ENCODE peak calls at places on chromosome 17, in four cellular contexts. C is retinal pigment epithelial cell, O is bronchial epithelial cell, Z is ovary. S is an unnamed sample.

GRCh38 chr17:80527016-80527645 is 17.5 kb upstream of the RPTOR start:
- DNase-seq in C (no peak), O (peak), Z (no peak), S (no peak)

GRCh38 chr17:50173335-50173941 is 7.6 kb downstream of the SGCA start:
- DNase-seq in C (no peak), O (peak), Z (peak), S (no peak)

GRCh38 chr17:81365601-81366585 is 29.4 kb upstream of the BAHCC1 start:
- DNase-seq in C (peak), O (peak), Z (peak), S (no peak)

GRCh38 chr17:3935825-3936355 is 19.6 kb upstream of the P2RX1 start:
- DNase-seq in C (no peak), O (peak), Z (no peak), S (peak)

GRCh38 chr17:7177210-7177953 is 1.8 kb downstream of the ASGR1 start:
- DNase-seq in C (no peak), O (peak), Z (peak), S (no peak)

GRCh38 chr17:73624496-73624988 is 19.7 kb downstream of the SDK2 start:
- DNase-seq in C (no peak), O (peak), Z (no peak), S (no peak)

GRCh38 chr17:30323262-30323894 is 10.5 kb downstream of the TMIGD1 start:
- DNase-seq in C (no peak), O (no peak), Z (no peak), S (no peak)

GRCh38 chr17:68509151-68510057 is 2.8 kb upstream of the PRKAR1A start:
- DNase-seq in C (no peak), O (peak), Z (peak), S (no peak)

GRCh38 chr17:17080181-17080631 is 37.9 kb downstream of the MPRIP start:
- DNase-seq in C (no peak), O (no peak), Z (no peak), S (no peak)

GRCh38 chr17:1720856-1721386 is 3.6 kb upstream of the WDR81 start:
- DNase-seq in C (no peak), O (peak), Z (peak), S (no peak)

GRCh38 chr17:58412910-58413630 is 4.3 kb downstream of the RNF43 start:
- DNase-seq in C (no peak), O (peak), Z (no peak), S (no peak)
- TF ChIP-seq CTCF in C (no peak), O (no peak), Z (no peak), S (no peak)

GRCh38 chr17:39700148-39700987 is 504 bp downstream of the ERBB2 start:
- DNase-seq in C (no peak), O (no peak), Z (peak), S (no peak)
- H3K4me3 ChIP-seq in C (peak), O (peak), Z (peak), S (peak)

DNA sequence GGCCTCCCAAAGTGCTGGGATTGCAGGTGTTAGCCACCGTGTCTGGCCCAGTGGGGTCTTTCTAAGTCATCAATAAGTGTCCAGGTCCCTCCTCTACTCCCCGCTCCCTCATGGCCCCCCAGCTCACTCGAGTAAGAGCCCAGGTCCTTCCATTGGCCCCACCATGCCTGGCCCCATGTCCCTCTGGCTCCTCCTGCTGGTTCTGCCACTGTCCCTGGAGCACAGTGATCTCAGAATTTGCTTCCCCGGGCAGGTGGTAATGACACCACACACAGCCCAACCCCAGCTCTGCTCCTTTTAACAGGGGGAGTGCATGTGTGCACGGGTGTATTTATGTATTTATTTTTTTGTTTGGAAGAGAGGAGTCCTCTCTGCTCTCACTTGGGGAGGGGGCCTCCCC is 19.6 kb downstream of the MGAT5B start:
- DNase-seq in C (no peak), O (no peak), Z (no peak), S (no peak)
- TF ChIP-seq CTCF in C (peak), O (no peak), Z (no peak), S (peak)

GRCh38 chr17:46190763-46191162 is 2.5 kb downstream of the KANSL1 start:
- DNase-seq in C (no peak), O (peak), Z (no peak), S (no peak)
- H3K4me3 ChIP-seq in C (peak), O (no peak), Z (peak), S (peak)

DNA sequence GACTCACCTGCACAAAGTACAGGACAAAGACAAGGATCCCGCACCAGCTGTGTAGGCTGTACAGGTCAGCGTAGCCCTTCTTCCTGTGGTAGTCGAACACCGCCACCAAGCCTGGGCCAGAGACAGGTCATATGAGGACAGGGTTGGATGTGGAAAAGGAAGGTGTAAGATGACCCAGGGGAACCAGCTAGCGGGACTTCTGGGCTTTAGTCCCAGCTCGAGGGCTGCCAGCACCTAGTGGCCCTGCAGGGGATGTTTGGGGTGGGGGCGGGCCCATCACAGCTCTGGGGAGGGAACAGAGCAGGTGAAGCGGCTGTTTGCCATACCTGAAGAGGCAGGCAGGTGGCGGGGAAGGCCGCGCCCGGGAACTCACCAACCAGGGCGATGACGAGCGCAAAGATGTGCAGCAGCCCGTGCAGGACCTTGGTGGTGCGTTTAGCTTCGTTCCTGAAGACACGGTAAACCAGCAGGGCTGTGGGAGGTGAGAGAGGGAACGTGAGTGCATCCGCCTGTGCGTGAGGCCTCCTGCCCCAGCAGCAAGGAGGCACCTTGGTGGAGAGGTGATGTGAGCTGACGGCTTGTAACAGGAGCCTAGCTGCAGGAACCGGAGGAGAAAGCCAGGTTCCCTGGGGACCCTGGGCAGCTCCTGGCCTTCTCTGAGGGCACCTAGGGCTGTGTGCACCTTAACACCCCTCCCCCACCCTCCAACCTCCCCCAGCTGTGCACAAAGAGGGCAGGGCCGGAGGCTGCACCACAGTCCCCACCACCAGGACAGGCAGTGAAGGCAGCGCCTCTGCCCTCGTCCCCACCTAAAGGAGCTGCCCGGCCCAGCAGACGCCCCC is 10.2 kb downstream of the CYB561 start:
- DNase-seq in C (no peak), O (peak), Z (no peak), S (no peak)
- TF ChIP-seq CTCF in C (no peak), O (peak), Z (no peak), S (no peak)

S was measured in AG04449.